ENCODE peak calls at places on chromosomes 5 and 9, in eight cellular contexts. C, V, H, Z, R, L, I and A are unnamed samples.

GRCh38 chr9:110187126-110187525 is 20.8 kb downstream of the C9orf152 start:
- DNase-seq in C (no peak), V (no peak), H (no peak), Z (no peak), R (no peak), L (no peak), I (no peak), A (no peak)

GRCh38 chr5:72210913-72211670 is 103.8 kb downstream of the MAP1B start:
- DNase-seq in C (peak), V (no peak), H (peak), Z (no peak), R (no peak), L (peak), I (peak), A (peak)

GRCh38 chr5:138901716-138902115 is 26.6 kb upstream of the LRRTM2 start:
- DNase-seq in C (no peak), V (no peak), H (no peak), Z (no peak), R (no peak), L (no peak), I (no peak), A (no peak)

GRCh38 chr5:16964821-16965220 is 28.7 kb upstream of the MYO10 start:
- DNase-seq in C (no peak), V (no peak), H (no peak), Z (no peak), R (no peak), L (no peak), I (no peak), A (no peak)

GRCh38 chr9:77546391-77546790 is 101.7 kb downstream of the GNA14 start:
- DNase-seq in C (no peak), V (no peak), H (no peak), Z (no peak), R (no peak), L (peak), I (no peak), A (peak)

GRCh38 chr5:1011741-1012315 is 3.2 kb downstream of the NKD2 start:
- DNase-seq in C (no peak), V (no peak), H (peak), Z (no peak), R (peak), L (no peak), I (peak), A (no peak)

GRCh38 chr5:36786613-36787012 is 90.0 kb upstream of the NIPBL start:
- DNase-seq in C (no peak), V (no peak), H (no peak), Z (no peak), R (no peak), L (no peak), I (no peak), A (no peak)

GRCh38 chr5:126994485-126994884 is 35.9 kb downstream of the MARCHF3 start:
- DNase-seq in C (no peak), V (no peak), H (no peak), Z (no peak), R (no peak), L (no peak), I (no peak), A (no peak)

GRCh38 chr5:80961376-80962281 is 1.5 kb downstream of the RASGRF2 start:
- DNase-seq in C (no peak), V (no peak), H (no peak), Z (no peak), R (no peak), L (no peak), I (no peak), A (no peak)

GRCh38 chr5:136032564-136032963 is 3.8 kb downstream of the TGFBI start:
- DNase-seq in C (peak), V (no peak), H (no peak), Z (no peak), R (peak), L (peak), I (no peak), A (peak)

GRCh38 chr5:142847898-142848790 is 78.0 kb downstream of the ARHGAP26 start:
- DNase-seq in C (no peak), V (no peak), H (no peak), Z (no peak), R (no peak), L (no peak), I (no peak), A (no peak)

GRCh38 chr5:140966293-140967225 is at the start of gene PCDHAC2:
- DNase-seq in C (no peak), V (no peak), H (peak), Z (no peak), R (peak), L (peak), I (peak), A (peak)

GRCh38 chr9:14057347-14058077 is 256.4 kb downstream of the NFIB start:
- DNase-seq in C (no peak), V (peak), H (no peak), Z (no peak), R (no peak), L (no peak), I (no peak), A (no peak)

GRCh38 chr9:124352616-124353015 is 62.6 kb downstream of the PSMB7 start:
- DNase-seq in C (no peak), V (no peak), H (no peak), Z (no peak), R (peak), L (no peak), I (no peak), A (no peak)

GRCh38 chr9:19629506-19629905 is 159.3 kb downstream of the SLC24A2 start:
- DNase-seq in C (no peak), V (no peak), H (no peak), Z (no peak), R (no peak), L (no peak), I (no peak), A (no peak)

GRCh38 chr5:135930029-135930948 is 24.5 kb downstream of the LECT2 start:
- DNase-seq in C (no peak), V (no peak), H (peak), Z (no peak), R (no peak), L (no peak), I (no peak), A (no peak)

GRCh38 chr5:101590384-101590783 is 687.3 kb upstream of the ST8SIA4 start:
- DNase-seq in C (no peak), V (no peak), H (no peak), Z (no peak), R (no peak), L (no peak), I (no peak), A (peak)
- TF ChIP-seq CTCF in C (peak), V (no peak), H (no peak), Z (no peak), R (no peak), L (no peak), I (no peak), A (peak)

GRCh38 chr5:9617739-9618504 is 12.2 kb downstream of the TAS2R1 start:
- DNase-seq in C (no peak), V (no peak), H (no peak), Z (no peak), R (no peak), L (no peak), I (no peak), A (no peak)
- TF ChIP-seq CTCF in C (no peak), V (no peak), H (no peak), Z (no peak), R (no peak), L (no peak), I (peak), A (no peak)

GRCh38 chr5:33474931-33475499 is 34.2 kb downstream of the TARS1 start:
- DNase-seq in C (no peak), V (no peak), H (no peak), Z (no peak), R (no peak), L (no peak), I (no peak), A (no peak)

GRCh38 chr5:33474004-33474403 is 33.2 kb downstream of the TARS1 start:
- DNase-seq in C (no peak), V (no peak), H (no peak), Z (no peak), R (no peak), L (no peak), I (no peak), A (no peak)

GRCh38 chr5:33472805-33473409 is 32.1 kb downstream of the TARS1 start:
- DNase-seq in C (no peak), V (no peak), H (no peak), Z (no peak), R (no peak), L (no peak), I (no peak), A (no peak)

GRCh38 chr5:33468811-33469435 is 28.2 kb downstream of the TARS1 start:
- DNase-seq in C (no peak), V (no peak), H (no peak), Z (no peak), R (no peak), L (peak), I (no peak), A (peak)

GRCh38 chr5:33470544-33470943 is 29.8 kb downstream of the TARS1 start:
- DNase-seq in C (peak), V (no peak), H (no peak), Z (no peak), R (no peak), L (peak), I (no peak), A (peak)
- TF ChIP-seq CTCF in C (peak), V (peak), H (peak), Z (no peak), R (no peak), L (peak), I (peak), A (peak)

GRCh38 chr9:136535070-136535469 is 10.8 kb downstream of the NOTCH1 start:
- DNase-seq in C (no peak), V (no peak), H (no peak), Z (no peak), R (peak), L (no peak), I (no peak), A (no peak)

GRCh38 chr9:136537896-136538598 is 7.8 kb downstream of the NOTCH1 start:
- DNase-seq in C (no peak), V (no peak), H (no peak), Z (no peak), R (no peak), L (peak), I (no peak), A (peak)

GRCh38 chr9:136537411-136537810 is 8.4 kb downstream of the NOTCH1 start:
- DNase-seq in C (no peak), V (no peak), H (no peak), Z (no peak), R (no peak), L (no peak), I (no peak), A (no peak)

GRCh38 chr9:136536051-136536720 is 9.7 kb downstream of the NOTCH1 start:
- DNase-seq in C (no peak), V (no peak), H (no peak), Z (no peak), R (no peak), L (no peak), I (no peak), A (no peak)

GRCh38 chr9:136536721-136537241 is 9.1 kb downstream of the NOTCH1 start:
- DNase-seq in C (no peak), V (no peak), H (no peak), Z (no peak), R (no peak), L (no peak), I (no peak), A (no peak)
- TF ChIP-seq CTCF in C (peak), V (no peak), H (no peak), Z (no peak), R (no peak), L (no peak), I (no peak), A (no peak)

DNA sequence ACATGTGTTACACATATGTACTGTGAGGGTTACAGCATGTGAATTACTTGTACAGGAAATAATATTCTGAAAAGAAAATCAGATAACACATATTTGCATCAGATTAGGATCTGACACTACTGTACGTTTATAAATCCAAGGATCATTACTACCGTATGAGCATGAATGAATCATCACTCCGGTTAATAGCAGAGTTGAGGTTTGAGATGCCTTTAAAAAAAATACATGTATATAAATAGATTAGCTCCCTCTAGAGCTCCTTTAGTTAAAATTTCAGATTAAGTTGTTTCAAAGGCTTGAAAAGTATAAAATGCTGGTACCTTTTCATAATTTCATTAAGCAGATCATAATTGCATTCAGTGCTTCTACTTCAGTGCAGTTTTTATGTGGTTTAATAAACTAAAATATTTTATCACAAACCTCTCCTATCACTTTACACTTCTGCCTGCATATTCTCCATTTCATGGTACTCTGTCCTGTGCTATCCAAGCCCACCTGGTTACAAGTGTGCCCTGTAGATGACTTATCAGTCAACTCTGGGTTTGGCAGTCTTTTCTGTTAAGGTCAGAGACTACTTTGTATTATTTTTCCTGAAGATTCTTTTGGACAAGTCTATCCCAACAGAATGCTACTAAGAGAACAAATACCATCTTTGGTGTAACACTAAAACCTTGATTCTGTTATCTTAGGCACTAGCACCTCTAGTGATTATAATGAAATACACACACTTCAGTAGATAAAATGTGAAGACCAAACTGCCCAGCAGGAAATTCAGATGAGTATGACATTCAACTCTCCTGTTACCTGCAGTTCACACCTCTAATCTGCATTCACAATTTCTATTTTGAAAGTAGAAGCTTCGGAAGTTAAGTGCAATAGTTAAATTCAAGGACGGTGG is 48.0 kb upstream of the POU5F2 start:
- DNase-seq in C (peak), V (no peak), H (no peak), Z (no peak), R (no peak), L (peak), I (no peak), A (peak)
- TF ChIP-seq CTCF in C (peak), V (no peak), H (no peak), Z (no peak), R (no peak), L (peak), I (no peak), A (peak)

GRCh38 chr5:165157209-165157608 is 1651.8 kb downstream of the MAT2B start:
- DNase-seq in C (no peak), V (no peak), H (no peak), Z (no peak), R (no peak), L (no peak), I (no peak), A (no peak)

GRCh38 chr5:165161204-165161603 is 1655.8 kb downstream of the MAT2B start:
- DNase-seq in C (no peak), V (no peak), H (no peak), Z (no peak), R (no peak), L (no peak), I (no peak), A (no peak)
- TF ChIP-seq CTCF in C (no peak), V (no peak), H (no peak), Z (no peak), R (no peak), L (no peak), I (no peak), A (no peak)

GRCh38 chr9:95379630-95380029 is 62.1 kb upstream of the FANCC start:
- DNase-seq in C (no peak), V (no peak), H (no peak), Z (no peak), R (no peak), L (no peak), I (no peak), A (no peak)
- TF ChIP-seq CTCF in C (no peak), V (no peak), H (no peak), Z (no peak), R (no peak), L (no peak), I (no peak), A (no peak)

DNA sequence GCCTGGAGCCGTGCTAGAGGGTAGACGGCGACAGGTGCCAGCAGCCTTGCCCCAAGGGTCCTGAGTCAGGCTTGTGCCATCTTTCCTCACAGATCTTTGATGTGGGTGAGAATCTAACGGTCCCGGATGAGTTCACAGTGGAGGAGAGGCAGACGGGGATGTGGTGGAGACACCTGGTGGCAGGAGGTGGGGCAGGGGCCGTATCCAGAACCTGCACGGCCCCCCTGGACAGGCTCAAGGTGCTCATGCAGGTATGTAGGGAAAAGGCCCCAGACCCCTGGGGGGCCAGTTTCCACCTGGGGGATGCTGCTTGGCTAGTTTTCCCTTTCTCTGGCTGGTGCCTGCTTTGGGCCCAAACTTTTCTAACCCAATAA is 24.0 kb downstream of the PTGES2 start:
- DNase-seq in C (no peak), V (no peak), H (no peak), Z (no peak), R (peak), L (no peak), I (peak), A (no peak)
- TF ChIP-seq CTCF in C (peak), V (no peak), H (no peak), Z (no peak), R (no peak), L (no peak), I (no peak), A (no peak)

GRCh38 chr5:10216107-10216506 is 33.6 kb downstream of the ATPSCKMT start:
- DNase-seq in C (no peak), V (peak), H (no peak), Z (no peak), R (no peak), L (no peak), I (no peak), A (no peak)

GRCh38 chr5:10222326-10222725 is 27.4 kb downstream of the ATPSCKMT start:
- DNase-seq in C (no peak), V (no peak), H (no peak), Z (no peak), R (no peak), L (peak), I (no peak), A (no peak)

GRCh38 chr5:10219068-10219467 is 30.6 kb downstream of the ATPSCKMT start:
- DNase-seq in C (no peak), V (peak), H (no peak), Z (no peak), R (no peak), L (no peak), I (no peak), A (no peak)

GRCh38 chr5:10218658-10219057 is 31.0 kb downstream of the ATPSCKMT start:
- DNase-seq in C (no peak), V (peak), H (no peak), Z (no peak), R (no peak), L (no peak), I (no peak), A (no peak)

DNA sequence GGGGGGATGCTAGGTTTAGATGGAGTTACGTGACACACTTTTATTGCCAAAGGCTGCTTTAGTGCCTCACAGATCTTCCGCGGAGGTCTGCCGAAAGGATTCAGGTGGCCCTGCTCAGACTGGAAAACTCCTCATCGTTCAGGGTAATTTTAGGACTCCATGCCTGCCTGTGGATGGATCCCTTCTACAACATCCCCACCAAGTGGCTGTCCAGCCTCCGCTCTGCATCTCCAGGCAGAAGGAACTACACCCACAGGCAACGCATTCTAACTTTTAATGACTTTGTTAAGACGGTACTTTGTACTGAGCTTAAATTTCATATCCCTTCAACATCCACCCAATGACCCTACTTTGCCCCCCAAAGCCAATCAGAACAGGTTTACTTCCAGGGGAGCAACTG is 29.4 kb downstream of the ATPSCKMT start:
- DNase-seq in C (no peak), V (peak), H (no peak), Z (no peak), R (no peak), L (no peak), I (no peak), A (no peak)
- TF ChIP-seq CTCF in C (no peak), V (no peak), H (no peak), Z (no peak), R (no peak), L (no peak), I (no peak), A (no peak)

GRCh38 chr5:59354274-59354673 is 539.3 kb downstream of the PDE4D start:
- DNase-seq in C (no peak), V (no peak), H (no peak), Z (no peak), R (no peak), L (no peak), I (no peak), A (no peak)

GRCh38 chr5:59354811-59355210 is 538.7 kb downstream of the PDE4D start:
- DNase-seq in C (no peak), V (no peak), H (no peak), Z (no peak), R (no peak), L (no peak), I (no peak), A (no peak)

GRCh38 chr5:59348189-59348588 is 545.3 kb downstream of the PDE4D start:
- DNase-seq in C (no peak), V (no peak), H (no peak), Z (no peak), R (no peak), L (no peak), I (no peak), A (no peak)

GRCh38 chr5:59346987-59347386 is 546.5 kb downstream of the PDE4D start:
- DNase-seq in C (no peak), V (no peak), H (no peak), Z (no peak), R (no peak), L (no peak), I (no peak), A (no peak)

DNA sequence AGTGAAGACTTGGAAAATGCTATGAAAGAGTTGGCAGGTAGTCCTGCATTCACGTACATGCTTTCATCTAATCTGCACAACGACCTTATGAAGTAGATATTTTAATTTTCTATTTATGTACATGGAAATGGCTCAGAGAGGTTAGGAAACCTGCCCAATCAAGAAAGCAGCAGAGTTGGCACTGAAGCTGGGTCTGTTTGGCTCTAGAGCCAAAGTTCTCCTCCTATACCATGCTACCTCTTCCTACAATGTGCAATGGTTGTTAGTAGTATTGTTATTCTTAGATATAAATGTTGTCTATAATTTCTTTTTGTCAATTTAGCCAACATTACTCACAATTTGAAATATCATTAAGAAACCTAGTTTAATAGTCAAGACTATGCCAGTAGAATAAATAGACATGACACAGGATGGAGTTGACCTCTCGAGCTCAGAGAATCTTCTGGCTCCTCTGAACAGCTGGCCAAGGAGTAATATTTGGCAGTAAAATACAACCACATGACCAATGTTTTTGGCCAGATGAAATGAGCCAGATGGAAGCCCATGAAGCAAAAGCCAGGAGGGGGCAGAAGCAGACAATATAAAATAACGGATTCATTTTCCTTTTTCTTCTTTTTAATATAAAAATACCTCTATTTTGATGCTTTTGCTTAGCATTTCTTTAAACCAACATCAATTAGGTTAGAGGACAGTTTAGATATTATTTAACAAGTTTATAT is 542.3 kb downstream of the PDE4D start:
- DNase-seq in C (no peak), V (no peak), H (peak), Z (peak), R (no peak), L (peak), I (no peak), A (peak)
- TF ChIP-seq CTCF in C (no peak), V (peak), H (peak), Z (no peak), R (no peak), L (no peak), I (peak), A (peak)